ENCODE peak calls at places on chromosomes 1 and 21, in four cellular contexts. D is left lung, I is GDM1, L is T47D. M is an unnamed sample.

GRCh38 chr1:36797761-36798160 is 236.6 kb downstream of the GRIK3 start:
- DNase-seq in D (no peak), I (no peak), L (no peak), M (no peak)

GRCh38 chr1:44103270-44104131 is 15.1 kb upstream of the KLF17 start:
- DNase-seq in D (no peak), I (no peak), L (no peak), M (no peak)

GRCh38 chr1:110620250-110620615 is 14.1 kb upstream of the KCNA2 start:
- DNase-seq in D (no peak), I (no peak), L (no peak), M (no peak)

GRCh38 chr1:67332653-67333529 is 25.2 kb downstream of the IL12RB2 start:
- DNase-seq in D (no peak), I (no peak), L (no peak), M (no peak)

GRCh38 chr1:234602334-234603220 is 7.4 kb downstream of the IRF2BP2 start:
- DNase-seq in D (no peak), I (peak), L (peak), M (peak)

GRCh38 chr1:169108897-169109560 is 2.5 kb downstream of the ATP1B1 start:
- DNase-seq in D (no peak), I (no peak), L (peak), M (peak)

GRCh38 chr1:58816747-58817221 is 32.9 kb upstream of the JUN start:
- DNase-seq in D (no peak), I (no peak), L (no peak), M (no peak)

GRCh38 chr1:231057410-231057809 is 17.4 kb upstream of the FAM89A start:
- DNase-seq in D (no peak), I (no peak), L (no peak), M (no peak)

GRCh38 chr1:53262000-53262399 is 23.7 kb upstream of the MAGOH start:
- DNase-seq in D (no peak), I (no peak), L (no peak), M (no peak)

GRCh38 chr1:14507227-14507626 is 91.3 kb upstream of the KAZN start:
- DNase-seq in D (no peak), I (no peak), L (no peak), M (no peak)

GRCh38 chr1:64242895-64243756 is 39.7 kb downstream of the UBE2U start:
- DNase-seq in D (no peak), I (no peak), L (peak), M (peak)

GRCh38 chr21:45357436-45358260 is 47.3 kb upstream of the COL18A1 start:
- DNase-seq in D (peak), I (no peak), L (no peak), M (no peak)

GRCh38 chr1:235329139-235329808 is 904 bp downstream of the GGPS1 start:
- DNase-seq in D (peak), I (no peak), L (peak), M (peak)

GRCh38 chr1:167791281-167792209 is 69.8 kb downstream of the MPZL1 start:
- DNase-seq in D (no peak), I (no peak), L (no peak), M (no peak)

GRCh38 chr1:1907098-1907736 is 7.8 kb upstream of the CALML6 start:
- DNase-seq in D (no peak), I (no peak), L (no peak), M (peak)

GRCh38 chr1:115302390-115302961 is 35.6 kb downstream of the NGF start:
- DNase-seq in D (no peak), I (no peak), L (no peak), M (no peak)

GRCh38 chr1:29569971-29570634 is 333.8 kb downstream of the PTPRU start:
- DNase-seq in D (peak), I (no peak), L (no peak), M (no peak)

GRCh38 chr1:31790140-31790539 is 25.7 kb downstream of the SPOCD1 start:
- DNase-seq in D (no peak), I (no peak), L (no peak), M (no peak)

GRCh38 chr1:6962956-6963915 is 178.0 kb downstream of the CAMTA1 start:
- DNase-seq in D (no peak), I (no peak), L (no peak), M (no peak)

GRCh38 chr1:212613440-212614335 is 5.1 kb downstream of the ATF3 start:
- DNase-seq in D (no peak), I (no peak), L (no peak), M (no peak)

GRCh38 chr1:36524359-36525062 is 41.8 kb upstream of the CSF3R start:
- DNase-seq in D (no peak), I (no peak), L (no peak), M (no peak)

GRCh38 chr1:161197560-161198205 is 1.2 kb downstream of the ADAMTS4 start:
- DNase-seq in D (no peak), I (no peak), L (no peak), M (no peak)

GRCh38 chr21:39186676-39187075 is 3.4 kb upstream of the PSMG1 start:
- DNase-seq in D (no peak), I (no peak), L (no peak), M (no peak)

GRCh38 chr21:38042246-38042645 is 126.0 kb upstream of the KCNJ6 start:
- DNase-seq in D (no peak), I (no peak), L (no peak), M (no peak)

GRCh38 chr1:94006604-94007003 is 97.4 kb upstream of the GCLM start:
- DNase-seq in D (no peak), I (no peak), L (no peak), M (no peak)

GRCh38 chr1:109498161-109498801 is 4.4 kb downstream of the CYB561D1 start:
- DNase-seq in D (no peak), I (no peak), L (peak), M (no peak)

GRCh38 chr1:218524986-218525385 is 179.8 kb downstream of the TGFB2 start:
- DNase-seq in D (no peak), I (no peak), L (no peak), M (no peak)

GRCh38 chr1:182598296-182598695 is 5.9 kb downstream of the RGS16 start:
- DNase-seq in D (no peak), I (no peak), L (no peak), M (no peak)